ENCODE peak calls at places on chromosomes 7 and 10, in five cellular contexts. Y is fibroblast of gingiva, C is suprapubic skin, H is ELF-1, I is A172. J is an unnamed sample.

GRCh38 chr7:40151504-40151903 is 16.7 kb downstream of the SUGCT start:
- DNase-seq in Y (no peak), C (no peak), H (no peak), I (no peak), J (no peak)

GRCh38 chr10:71998840-71999194 is 34.6 kb downstream of the CHST3 start:
- DNase-seq in Y (peak), C (no peak), H (peak), I (peak), J (no peak)

GRCh38 chr7:49486974-49487919 is 286.2 kb upstream of the VWC2 start:
- DNase-seq in Y (no peak), C (no peak), H (no peak), I (no peak), J (no peak)

GRCh38 chr7:75667938-75668337 is 70.8 kb downstream of the HIP1 start:
- DNase-seq in Y (no peak), C (no peak), H (no peak), I (no peak), J (no peak)

GRCh38 chr10:77771851-77772250 is 134.2 kb upstream of the KCNMA1 start:
- DNase-seq in Y (no peak), C (no peak), H (no peak), I (no peak), J (no peak)

GRCh38 chr7:110522061-110522750 is 568.7 kb upstream of the LRRN3 start:
- DNase-seq in Y (no peak), C (no peak), H (no peak), I (no peak), J (no peak)

GRCh38 chr7:116802784-116803183 is 59.6 kb upstream of the CAPZA2 start:
- DNase-seq in Y (peak), C (no peak), H (no peak), I (peak), J (peak)

GRCh38 chr10:90418869-90419652 is 438.8 kb downstream of the HTR7 start:
- DNase-seq in Y (peak), C (no peak), H (no peak), I (peak), J (no peak)

GRCh38 chr10:35386594-35387174 is 50.4 kb downstream of the CCNY start:
- DNase-seq in Y (no peak), C (no peak), H (no peak), I (no peak), J (peak)

GRCh38 chr10:18737841-18738240 is 78.6 kb downstream of the ARL5B start:
- DNase-seq in Y (peak), C (no peak), H (no peak), I (peak), J (no peak)

GRCh38 chr10:61271127-61271780 is 181.9 kb downstream of the TMEM26 start:
- DNase-seq in Y (peak), C (no peak), H (no peak), I (peak), J (no peak)

GRCh38 chr10:102975483-102976057 is 57.5 kb downstream of the CNNM2 start:
- DNase-seq in Y (peak), C (no peak), H (no peak), I (no peak), J (no peak)

GRCh38 chr7:156515911-156516790 is 124.4 kb upstream of the RNF32 start:
- DNase-seq in Y (no peak), C (no peak), H (no peak), I (no peak), J (no peak)

GRCh38 chr7:48140001-48140681 is 31.1 kb upstream of the ABCA13 start:
- DNase-seq in Y (peak), C (no peak), H (peak), I (peak), J (no peak)

GRCh38 chr7:96414931-96415292 is 93.0 kb upstream of the SLC25A13 start:
- DNase-seq in Y (peak), C (no peak), H (peak), I (peak), J (peak)

GRCh38 chr10:122034149-122034756 is 45.3 kb downstream of the TACC2 start:
- DNase-seq in Y (peak), C (no peak), H (no peak), I (peak), J (no peak)

GRCh38 chr7:131555565-131556054 is 818 bp downstream of the PODXL start:
- DNase-seq in Y (no peak), C (no peak), H (no peak), I (no peak), J (no peak)

GRCh38 chr10:127845756-127846155 is 47.0 kb downstream of the CLRN3 start:
- DNase-seq in Y (no peak), C (peak), H (no peak), I (no peak), J (no peak)

J was measured in K562.